ENCODE peak calls at places on chromosomes 3 and 15, in four cellular contexts. T is vagina, B is cardiac fibroblast, M is heart left ventricle. S is an unnamed sample.

GRCh38 chr3:178385280-178385952 is 150.8 kb upstream of the KCNMB2 start:
- DNase-seq in T (no peak), B (peak), M (no peak), S (no peak)

GRCh38 chr15:99134317-99134821 is 29.5 kb downstream of the SYNM start:
- DNase-seq in T (no peak), B (no peak), M (no peak), S (no peak)

GRCh38 chr3:22940285-22940684 is 262.8 kb upstream of the UBE2E2 start:
- DNase-seq in T (no peak), B (no peak), M (no peak), S (no peak)

GRCh38 chr15:78685157-78685830 is 44.3 kb upstream of the CHRNB4 start:
- DNase-seq in T (no peak), B (no peak), M (no peak), S (no peak)

GRCh38 chr15:65902373-65902772 is 33.1 kb downstream of the RAB11A start:
- DNase-seq in T (no peak), B (peak), M (peak), S (no peak)

GRCh38 chr15:37086120-37086519 is 14.2 kb downstream of the MEIS2 start:
- DNase-seq in T (no peak), B (no peak), M (no peak), S (no peak)

GRCh38 chr15:87609909-87610308 is 646.6 kb downstream of the NTRK3 start:
- DNase-seq in T (no peak), B (no peak), M (no peak), S (no peak)

GRCh38 chr3:2915826-2916225 is 194.3 kb downstream of the IL5RA start:
- DNase-seq in T (no peak), B (no peak), M (no peak), S (no peak)

GRCh38 chr3:119585867-119586570 is 6.7 kb downstream of the ADPRH start:
- DNase-seq in T (no peak), B (no peak), M (no peak), S (no peak)

GRCh38 chr3:70550723-70551319 is 238.4 kb upstream of the MDFIC2 start:
- DNase-seq in T (no peak), B (peak), M (peak), S (no peak)

GRCh38 chr3:124907957-124908356 is 20.8 kb upstream of the ITGB5 start:
- DNase-seq in T (no peak), B (no peak), M (no peak), S (no peak)

GRCh38 chr3:8963137-8963853 is at the start of gene RAD18:
- DNase-seq in T (no peak), B (peak), M (peak), S (peak)

GRCh38 chr15:53549697-53550315 is 209.7 kb downstream of the WDR72 start:
- DNase-seq in T (no peak), B (no peak), M (no peak), S (no peak)

GRCh38 chr15:64536244-64536836 is 76.0 kb downstream of the ZNF609 start:
- DNase-seq in T (no peak), B (peak), M (no peak), S (peak)

GRCh38 chr3:115789480-115789879 is 166.2 kb downstream of the GAP43 start:
- DNase-seq in T (no peak), B (no peak), M (no peak), S (no peak)

GRCh38 chr3:2247249-2247648 is 148.6 kb downstream of the CNTN4 start:
- DNase-seq in T (no peak), B (no peak), M (no peak), S (no peak)

GRCh38 chr3:184772667-184773272 is 39.2 kb upstream of the VPS8 start:
- DNase-seq in T (no peak), B (no peak), M (no peak), S (no peak)

GRCh38 chr3:72224804-72225509 is 440.0 kb upstream of the PROK2 start:
- DNase-seq in T (no peak), B (no peak), M (no peak), S (no peak)

GRCh38 chr3:38122712-38123290 is 14.1 kb downstream of the ACAA1 start:
- DNase-seq in T (no peak), B (no peak), M (no peak), S (no peak)

GRCh38 chr3:143185401-143185800 is 65.8 kb downstream of the CHST2 start:
- DNase-seq in T (no peak), B (no peak), M (no peak), S (no peak)

GRCh38 chr15:59158701-59159034 is 48.0 kb upstream of the LDHAL6B start:
- DNase-seq in T (no peak), B (no peak), M (no peak), S (no peak)

GRCh38 chr3:54951405-54951804 is 23.5 kb upstream of the LRTM1 start:
- DNase-seq in T (no peak), B (peak), M (peak), S (peak)

GRCh38 chr3:42179110-42179725 is 86.8 kb downstream of the CCK start:
- DNase-seq in T (no peak), B (peak), M (no peak), S (peak)

GRCh38 chr3:108914774-108915641 is 38.7 kb downstream of the GUCA1C start:
- DNase-seq in T (no peak), B (peak), M (no peak), S (no peak)

GRCh38 chr3:40637891-40638290 is 113.1 kb downstream of the ZNF621 start:
- DNase-seq in T (peak), B (no peak), M (no peak), S (no peak)

GRCh38 chr3:44825264-44825925 is 36.3 kb upstream of the TMEM42 start:
- DNase-seq in T (no peak), B (peak), M (no peak), S (peak)

GRCh38 chr15:40029979-40030893 is 8.7 kb downstream of the SRP14 start:
- DNase-seq in T (no peak), B (peak), M (no peak), S (no peak)

GRCh38 chr15:98952381-98952803 is 55.2 kb downstream of the PGPEP1L start:
- DNase-seq in T (no peak), B (no peak), M (no peak), S (no peak)

GRCh38 chr3:31671456-31671855 is 138.7 kb downstream of the STT3B start:
- DNase-seq in T (no peak), B (no peak), M (no peak), S (no peak)

GRCh38 chr3:66423791-66424190 is 77.0 kb downstream of the LRIG1 start:
- DNase-seq in T (no peak), B (peak), M (no peak), S (peak)

GRCh38 chr3:105611304-105612192 is 244.8 kb downstream of the ALCAM start:
- DNase-seq in T (no peak), B (no peak), M (no peak), S (no peak)

GRCh38 chr3:171936231-171936841 is 93.2 kb downstream of the TMEM212 start:
- DNase-seq in T (no peak), B (peak), M (no peak), S (no peak)
- H3K4me3 ChIP-seq in T (no peak), B (no peak), M (no peak), S (no peak)

GRCh38 chr3:138594150-138594934 is at the start of gene CEP70:
- DNase-seq in T (no peak), B (peak), M (peak), S (peak)
- TF ChIP-seq CTCF in T (peak), B (peak), M (peak), S (peak)

GRCh38 chr3:186682734-186683133 is 16.9 kb downstream of the HRG start:
- DNase-seq in T (no peak), B (no peak), M (no peak), S (no peak)
- H3K4me3 ChIP-seq in T (no peak), B (no peak), M (no peak), S (no peak)

GRCh38 chr3:78736863-78737262 is 1030.9 kb downstream of the ROBO1 start:
- DNase-seq in T (no peak), B (peak), M (no peak), S (no peak)
- TF ChIP-seq CTCF in T (no peak), B (no peak), M (no peak), S (no peak)

GRCh38 chr15:96350884-96351639 is 20.6 kb downstream of the NR2F2 start:
- DNase-seq in T (no peak), B (no peak), M (no peak), S (no peak)

GRCh38 chr15:96349933-96350292 is 19.4 kb downstream of the NR2F2 start:
- DNase-seq in T (no peak), B (no peak), M (no peak), S (no peak)

GRCh38 chr15:96351801-96352593 is 21.5 kb downstream of the NR2F2 start:
- DNase-seq in T (no peak), B (no peak), M (peak), S (no peak)

GRCh38 chr15:96349034-96349932 is 18.8 kb downstream of the NR2F2 start:
- DNase-seq in T (no peak), B (no peak), M (no peak), S (no peak)

DNA sequence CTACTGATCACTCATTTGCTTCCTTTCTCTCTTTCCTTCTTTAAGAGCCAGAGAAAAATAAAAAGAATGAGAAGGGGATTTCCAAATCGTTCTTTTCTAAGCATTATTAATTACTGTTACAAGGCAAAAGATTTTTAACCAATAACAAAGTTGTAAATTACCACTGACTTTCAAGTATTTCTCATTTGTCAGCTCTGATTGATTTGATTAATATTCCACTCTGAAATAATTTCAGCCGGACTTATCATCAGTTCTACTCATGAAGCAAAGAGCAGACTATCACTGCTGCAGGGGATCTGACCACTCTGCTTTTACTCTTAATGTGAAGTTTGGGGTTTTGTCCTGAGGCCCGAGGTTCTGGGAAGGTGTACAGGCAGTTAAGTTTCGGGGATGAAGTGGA is 19.8 kb downstream of the NR2F2 start:
- DNase-seq in T (no peak), B (no peak), M (no peak), S (no peak)
- H3K4me3 ChIP-seq in T (no peak), B (no peak), M (no peak), S (no peak)